ENCODE peak calls at places on chromosomes 16 and 17, in seven cellular contexts. E is Caco-2; T is transverse colon; L is lower lobe of right lung; V is AG04449; S is Peyer's patch; B is CD8-positive, alpha-beta T cell. M is an unnamed sample.
A peak's percentile ranks its signal among the peaks of the same experiment; 100 is the strongest.

GRCh38 chr17:76735586-76736348 is 1.4 kb downstream of the SRSF2 start:
- DNase-seq in E (no peak), T (no peak), L (no peak), V (no peak), S (no peak), B (no peak), M (no peak)

GRCh38 chr17:48753794-48754499 is 25.4 kb upstream of the HOXB13 start:
- DNase-seq in E (no peak), T (no peak), L (no peak), V (no peak), S (no peak), B (no peak), M (no peak)

GRCh38 chr16:47523342-47524006 is 62.3 kb downstream of the PHKB start:
- DNase-seq in E (no peak), T (no peak), L (no peak), V (no peak), S (no peak), B (no peak), M (no peak)

GRCh38 chr17:38797091-38797490 is 2.3 kb downstream of the PIP4K2B start:
- DNase-seq in E (no peak), T (no peak), L (no peak), V (no peak), S (no peak), B (no peak), M (no peak)

GRCh38 chr16:84823484-84823883 is 3.7 kb downstream of the CRISPLD2 start:
- DNase-seq in E (no peak), T (no peak), L (no peak), V (no peak), S (no peak), B (no peak), M (no peak)

GRCh38 chr16:19486744-19487325 is 35.1 kb downstream of the GDE1 start:
- DNase-seq in E (no peak), T (no peak), L (no peak), V (no peak), S (no peak), B (no peak), M (no peak)

GRCh38 chr17:63842173-63842539 is 329 bp downstream of the SMARCD2 start:
- DNase-seq in E (no peak), T (no peak), L (peak; percentile 70), V (no peak), S (no peak), B (no peak), M (no peak)

GRCh38 chr16:8958344-8958808 is 5.3 kb downstream of the USP7 start:
- DNase-seq in E (no peak), T (peak; percentile 52), L (no peak), V (no peak), S (no peak), B (peak; percentile 38), M (no peak)

GRCh38 chr17:36686123-36686669 is 84.8 kb downstream of the MRM1 start:
- DNase-seq in E (no peak), T (no peak), L (no peak), V (no peak), S (no peak), B (no peak), M (no peak)

GRCh38 chr16:30761427-30761927 is 385 bp downstream of the CFAP119 start:
- DNase-seq in E (peak; percentile 53), T (peak; percentile 43), L (no peak), V (no peak), S (peak; percentile 62), B (peak; percentile 51), M (no peak)

GRCh38 chr17:7425316-7425715 is at the start of gene SPEM2:
- DNase-seq in E (no peak), T (no peak), L (no peak), V (no peak), S (no peak), B (no peak), M (no peak)

GRCh38 chr17:13420294-13421277 is 181.1 kb downstream of the HS3ST3A1 start:
- DNase-seq in E (no peak), T (peak; percentile 12), L (no peak), V (peak; percentile 55), S (no peak), B (no peak), M (peak; percentile 49)

GRCh38 chr17:58172369-58173071 is 5.7 kb downstream of the OR4D2 start:
- DNase-seq in E (no peak), T (no peak), L (no peak), V (no peak), S (no peak), B (peak; percentile 44), M (no peak)

GRCh38 chr17:2086306-2086705 is 31.4 kb downstream of the HIC1 start:
- DNase-seq in E (no peak), T (no peak), L (no peak), V (no peak), S (no peak), B (no peak), M (no peak)

GRCh38 chr17:71631483-71631882 is 489.3 kb upstream of the SOX9 start:
- DNase-seq in E (no peak), T (no peak), L (no peak), V (peak; percentile 36), S (no peak), B (no peak), M (no peak)

GRCh38 chr16:85463228-85463611 is 149.9 kb upstream of the GSE1 start:
- DNase-seq in E (no peak), T (no peak), L (no peak), V (no peak), S (no peak), B (no peak), M (no peak)

DNA sequence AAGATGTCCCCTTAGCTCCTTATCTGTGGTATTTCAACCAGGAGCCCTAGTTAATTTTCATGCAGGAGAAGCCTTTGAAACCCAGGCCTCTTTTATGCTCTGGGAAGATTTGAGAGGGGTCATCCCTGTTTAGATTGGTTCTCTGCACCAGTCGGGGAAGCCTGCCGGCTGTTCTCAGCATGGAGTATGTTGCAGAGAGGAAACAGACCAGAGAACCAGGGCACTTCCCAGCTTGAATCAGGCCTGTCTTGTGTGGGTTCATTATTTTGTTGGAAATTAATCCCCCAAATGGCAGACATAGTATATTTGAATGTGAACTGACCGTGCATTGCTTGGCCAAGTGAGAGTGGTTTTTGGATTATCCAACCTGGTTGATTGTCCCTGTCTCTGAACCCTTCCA is 1082.1 kb upstream of the RBFOX1 start:
- DNase-seq in E (no peak), T (no peak), L (no peak), V (no peak), S (no peak), B (no peak), M (no peak)
- TF ChIP-seq CTCF in E (no peak), T (no peak), L (no peak), V (no peak), S (no peak), B (no peak), M (no peak)

DNA sequence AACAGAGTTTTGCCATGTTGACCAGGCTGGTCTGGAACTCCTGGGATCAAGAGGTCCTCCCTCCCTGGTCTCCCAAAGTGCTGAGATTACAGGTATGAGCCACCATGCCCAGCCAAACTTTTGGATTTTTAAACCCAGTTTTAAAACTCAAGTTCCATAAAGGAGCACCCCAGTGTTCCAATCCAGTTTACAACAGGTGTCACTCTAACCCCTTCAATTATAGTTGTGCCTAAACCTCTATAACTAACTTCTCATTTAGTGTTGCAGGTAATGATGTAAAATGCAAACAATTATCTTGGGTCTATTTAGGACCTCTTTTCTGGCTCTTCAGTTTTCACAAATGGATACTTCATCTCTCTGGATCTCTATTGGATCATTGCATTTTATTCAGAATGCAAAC is 7.8 kb upstream of the ADAP2 start:
- DNase-seq in E (no peak), T (no peak), L (no peak), V (no peak), S (no peak), B (no peak), M (no peak)
- TF ChIP-seq CTCF in E (no peak), T (no peak), L (no peak), V (no peak), S (no peak), B (no peak), M (no peak)

GRCh38 chr17:28812980-28813377 is 29.6 kb downstream of the FAM222B start:
- DNase-seq in E (no peak), T (no peak), L (no peak), V (no peak), S (no peak), B (no peak), M (no peak)

GRCh38 chr17:28807925-28808641 is 34.5 kb downstream of the FAM222B start:
- DNase-seq in E (no peak), T (no peak), L (no peak), V (peak; percentile 52), S (no peak), B (no peak), M (peak; percentile 70)

GRCh38 chr17:28812136-28812979 is 30.2 kb downstream of the FAM222B start:
- DNase-seq in E (peak; percentile 99), T (peak; percentile 98), L (peak; percentile 99), V (peak; percentile 70), S (peak; percentile 98), B (peak; percentile 97), M (peak; percentile 85)

GRCh38 chr17:28810437-28810836 is 32.2 kb downstream of the FAM222B start:
- DNase-seq in E (no peak), T (no peak), L (no peak), V (no peak), S (no peak), B (no peak), M (no peak)

GRCh38 chr17:28811594-28812135 is 30.9 kb downstream of the FAM222B start:
- DNase-seq in E (no peak), T (peak; percentile 21), L (no peak), V (no peak), S (no peak), B (no peak), M (no peak)
- TF ChIP-seq CTCF in E (no peak), T (no peak), L (no peak), V (no peak), S (no peak), B (no peak), M (no peak)

DNA sequence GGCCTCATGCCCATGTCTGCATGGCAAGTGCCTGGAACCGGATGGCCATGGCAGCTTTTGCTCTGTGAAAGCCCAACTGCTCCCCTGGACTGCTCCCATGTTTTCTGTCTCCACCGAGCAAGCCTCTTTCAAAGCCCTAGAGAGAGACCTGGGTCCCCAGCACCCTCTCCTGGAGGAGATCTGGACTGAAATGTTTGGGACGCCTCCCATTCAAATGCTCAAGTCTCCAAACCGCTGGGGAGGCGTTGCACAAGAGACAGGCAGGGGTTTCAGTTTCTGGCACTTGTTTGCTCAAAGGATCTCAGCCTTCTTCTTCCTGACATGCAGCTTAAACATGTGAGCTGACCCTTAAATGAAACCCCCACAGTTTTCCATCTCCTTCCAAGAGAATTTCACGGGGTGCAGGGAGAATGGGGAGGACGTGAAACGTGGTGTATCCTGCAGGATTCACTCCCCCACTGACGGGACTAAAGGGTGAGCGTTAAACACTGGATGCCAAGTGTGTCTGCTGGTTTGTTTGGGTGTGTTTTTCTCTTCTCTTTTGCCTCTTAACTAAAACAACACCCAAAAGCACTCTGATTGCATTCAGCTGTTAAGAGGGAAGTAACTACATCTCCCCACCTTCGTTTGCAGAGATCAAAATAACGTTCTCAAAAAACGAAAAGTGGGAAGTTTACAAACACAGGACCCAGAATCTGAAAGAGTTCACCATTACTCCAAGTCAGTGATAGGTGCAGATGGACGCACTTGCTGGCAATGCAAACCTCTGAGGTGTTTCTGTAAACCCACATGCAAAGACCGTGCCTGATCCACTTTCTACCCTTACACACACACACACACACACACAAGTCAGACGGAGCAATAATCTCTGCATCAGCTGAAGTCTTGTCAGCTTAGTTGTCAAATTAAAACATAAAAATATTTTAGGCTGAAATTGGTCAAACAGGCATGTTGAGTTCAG is 256.9 kb downstream of the C16orf95 start:
- DNase-seq in E (no peak), T (no peak), L (no peak), V (no peak), S (no peak), B (no peak), M (no peak)
- TF ChIP-seq CTCF in E (no peak), T (no peak), L (no peak), V (peak; percentile 35), S (no peak), B (no peak), M (peak; percentile 9)

M was measured in AG09319.